ENCODE peak calls at places on chromosome 10, in six cellular contexts. Z is HCT116, E is stomach, A is Caco-2, Y is dorsolateral prefrontal cortex, X is AG04450. T is an unnamed sample.
A peak's percentile ranks its signal among the peaks of the same experiment; 100 is the strongest.

GRCh38 chr10:102644646-102645387 is 538 bp downstream of the TRIM8 start:
- DNase-seq in X (no peak), A (peak; percentile 92), E (peak; percentile 90), Z (peak; percentile 80), Y (peak; percentile 80), T (peak; percentile 71)

GRCh38 chr10:129604333-129605032 is 137.4 kb downstream of the MGMT start:
- DNase-seq in Z (no peak), A (no peak), E (no peak), Y (no peak), X (no peak), T (no peak)

GRCh38 chr10:82390866-82391658 is 516.1 kb downstream of the NRG3 start:
- DNase-seq in Z (no peak), A (no peak), X (no peak), E (no peak), Y (no peak), T (no peak)

GRCh38 chr10:24857001-24857695 is 95.3 kb downstream of the PRTFDC1 start:
- DNase-seq in Y (no peak), X (no peak), A (no peak), Z (no peak), E (no peak), T (no peak)

GRCh38 chr10:18658301-18658991 is 785 bp upstream of the ARL5B start:
- DNase-seq in Y (no peak), A (no peak), E (no peak), Z (no peak), X (no peak), T (no peak)

GRCh38 chr10:14486777-14487510 is 156.2 kb upstream of the FRMD4A start:
- DNase-seq in X (peak; percentile 80), Z (no peak), E (no peak), Y (no peak), A (no peak), T (no peak)

GRCh38 chr10:125016611-125017202 is 74.8 kb downstream of the ZRANB1 start:
- DNase-seq in Y (no peak), E (no peak), Z (no peak), X (no peak), A (no peak), T (no peak)

GRCh38 chr10:16792675-16793074 is 24.5 kb downstream of the RSU1 start:
- DNase-seq in X (no peak), E (no peak), Y (no peak), A (no peak), Z (no peak), T (no peak)

GRCh38 chr10:21398549-21399345 is 126.7 kb downstream of the SKIDA1 start:
- DNase-seq in A (no peak), Z (no peak), E (no peak), X (no peak), Y (no peak), T (peak; percentile 53)

GRCh38 chr10:20473361-20473760 is 423.8 kb downstream of the NEBL start:
- DNase-seq in Y (no peak), Z (no peak), X (no peak), A (no peak), E (no peak), T (no peak)

GRCh38 chr10:70772627-70773026 is 12.6 kb downstream of the TBATA start:
- DNase-seq in Y (no peak), A (no peak), X (no peak), Z (no peak), E (peak; percentile 7), T (no peak)

GRCh38 chr10:29119374-29119773 is 169.5 kb upstream of the LYZL1 start:
- DNase-seq in E (peak; percentile 59), Y (no peak), Z (peak; percentile 29), X (no peak), A (peak; percentile 76), T (no peak)

GRCh38 chr10:104391150-104391968 is 37.7 kb downstream of the CFAP58 start:
- DNase-seq in X (no peak), Y (no peak), Z (peak; percentile 51), A (peak; percentile 40), E (no peak), T (no peak)

GRCh38 chr10:112658900-112659328 is 211.9 kb downstream of the VTI1A start:
- DNase-seq in Z (peak; percentile 41), E (no peak), X (no peak), Y (no peak), A (peak; percentile 43), T (no peak)

GRCh38 chr10:71048995-71049650 is 160.8 kb upstream of the PCBD1 start:
- DNase-seq in A (no peak), Z (no peak), X (no peak), E (no peak), Y (no peak), T (no peak)

GRCh38 chr10:88428976-88429375 is 154.1 kb downstream of the RNLS start:
- DNase-seq in Y (no peak), A (no peak), X (no peak), E (no peak), Z (no peak), T (no peak)

GRCh38 chr10:97029271-97029670 is 156.5 kb downstream of the SLIT1 start:
- DNase-seq in X (no peak), Y (no peak), A (no peak), E (no peak), Z (no peak), T (no peak)

GRCh38 chr10:100969175-100970075 is at the start of gene SEMA4G:
- DNase-seq in X (no peak), E (peak; percentile 47), Z (peak; percentile 21), Y (no peak), A (peak; percentile 80), T (peak; percentile 13)

GRCh38 chr10:4307784-4308364 is 518.1 kb upstream of the AKR1E2 start:
- DNase-seq in E (no peak), A (no peak), Z (no peak), Y (no peak), X (no peak), T (no peak)

GRCh38 chr10:51159841-51160240 is 85.6 kb downstream of the PRKG1 start:
- DNase-seq in Y (no peak), E (no peak), Z (no peak), X (no peak), A (no peak), T (no peak)

GRCh38 chr10:99296605-99297004 is 32.6 kb upstream of the CNNM1 start:
- DNase-seq in X (no peak), Y (no peak), E (no peak), A (no peak), Z (no peak), T (no peak)

GRCh38 chr10:121678631-121679174 is 80.5 kb upstream of the FGFR2 start:
- DNase-seq in Z (no peak), X (no peak), E (no peak), Y (no peak), A (no peak), T (no peak)

GRCh38 chr10:69232252-69232651 is 12.1 kb downstream of the HKDC1 start:
- DNase-seq in Z (peak; percentile 61), E (no peak), A (peak; percentile 56), Y (no peak), X (peak; percentile 42), T (no peak)

GRCh38 chr10:3666525-3667302 is 118.3 kb downstream of the KLF6 start:
- DNase-seq in Y (no peak), E (peak; percentile 39), X (no peak), Z (no peak), A (no peak), T (no peak)

DNA sequence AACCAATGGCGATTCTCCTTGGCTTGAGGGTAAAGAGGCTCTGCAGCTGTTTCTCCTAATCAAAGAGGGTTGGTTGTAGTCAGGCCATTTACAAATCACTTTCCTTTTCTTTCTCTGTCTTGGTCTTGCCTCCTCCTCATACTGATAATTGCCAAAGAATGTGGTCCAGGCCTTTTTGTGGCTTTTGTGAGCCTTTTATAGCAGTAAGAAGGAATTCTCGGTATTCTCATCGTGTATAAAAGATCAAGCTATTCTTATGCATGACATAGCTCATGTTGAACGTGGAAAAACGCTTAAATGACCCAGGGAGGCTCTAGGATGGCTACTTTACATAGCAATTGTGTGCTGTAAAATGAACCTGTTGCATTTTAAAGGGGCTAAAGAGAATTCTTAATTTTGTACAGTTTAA is 62.6 kb downstream of the RBM20 start:
- DNase-seq in Y (no peak), A (no peak), E (no peak), X (peak; percentile 79), Z (peak; percentile 16), T (no peak)
- H3K4me3 ChIP-seq in Y (no peak overlapping the region), A (no peak overlapping the region), E (no peak overlapping the region), X (no peak overlapping the region), Z (peak overlapping the region; percentile 24), T (no peak overlapping the region)

DNA sequence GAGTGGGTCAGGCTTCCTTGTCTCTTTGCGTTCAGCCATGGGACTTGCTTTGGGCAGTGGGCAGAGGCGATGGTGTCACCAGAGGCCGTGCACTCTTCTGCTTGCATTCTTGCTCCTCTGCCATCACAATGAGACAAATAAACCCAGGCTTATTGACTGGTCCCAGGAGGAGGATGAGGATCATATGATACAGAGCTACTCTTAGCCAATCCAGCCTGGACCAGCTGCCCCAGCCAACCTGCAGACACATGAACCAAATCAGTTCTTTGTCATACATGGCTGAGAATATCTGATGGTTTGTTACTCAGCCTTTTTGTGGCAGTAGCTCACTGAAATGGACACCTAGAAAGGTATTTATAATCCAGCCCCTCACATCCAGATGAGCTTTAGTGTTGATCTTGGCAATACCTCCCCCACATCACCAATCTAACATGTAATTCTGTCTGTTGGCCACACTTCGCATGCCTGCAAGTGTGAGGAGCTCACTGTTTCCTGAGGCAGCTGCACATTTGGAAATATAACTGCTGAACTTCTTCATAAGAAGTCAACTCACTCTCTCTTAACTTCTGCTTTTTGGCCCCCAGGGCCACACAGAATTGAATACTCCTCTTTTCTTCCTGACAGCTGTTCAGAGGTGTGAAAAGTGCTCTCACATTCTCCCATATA is 427.7 kb upstream of the ZMIZ1 start:
- DNase-seq in A (no peak), E (no peak), Y (no peak), X (no peak), Z (no peak), T (no peak)
- TF ChIP-seq CTCF in A (no peak), E (no peak), Y (no peak), X (no peak), Z (no peak), T (no peak)

GRCh38 chr10:95742962-95743535 is 12.9 kb upstream of the ENTPD1 start:
- DNase-seq in X (no peak), E (no peak), Z (no peak), A (no peak), Y (no peak), T (no peak)

GRCh38 chr10:95745487-95745886 is 10.5 kb upstream of the ENTPD1 start:
- DNase-seq in Y (no peak), Z (no peak), E (no peak), A (no peak), X (no peak), T (no peak)

GRCh38 chr10:95739046-95739445 is 16.9 kb upstream of the ENTPD1 start:
- DNase-seq in A (no peak), Z (no peak), Y (no peak), E (no peak), X (no peak), T (no peak)

GRCh38 chr10:95741807-95742528 is 14.0 kb upstream of the ENTPD1 start:
- DNase-seq in Y (no peak), X (no peak), A (no peak), Z (no peak), E (no peak), T (no peak)

GRCh38 chr10:95742529-95742884 is 13.5 kb upstream of the ENTPD1 start:
- DNase-seq in E (peak; percentile 88), X (no peak), Y (no peak), A (no peak), Z (no peak), T (no peak)
- H3K4me3 ChIP-seq in E (no peak overlapping the region), X (no peak overlapping the region), Y (no peak overlapping the region), A (no peak overlapping the region), Z (no peak overlapping the region), T (no peak overlapping the region)

GRCh38 chr10:123272171-123272570 is 118.0 kb downstream of the BUB3 start:
- DNase-seq in Z (no peak), Y (no peak), X (no peak), A (no peak), E (no peak), T (no peak)
- TF ChIP-seq CTCF in Z (peak; percentile 52), Y (no peak), X (no peak), A (peak; percentile 51), E (no peak), T (peak; percentile 63)